ENCODE peak calls at places on chromosomes 5 and 9, in six cellular contexts. W, F, V, I, S and G are unnamed samples.

GRCh38 chr9:129584136-129584535 is 36.8 kb downstream of the C9orf50 start:
- DNase-seq in W (peak; percentile 82), F (peak; percentile 85), V (peak; percentile 76), I (no peak), S (peak; percentile 91), G (peak; percentile 65)

GRCh38 chr9:70261131-70261870 is 2.5 kb downstream of the SMC5 start:
- DNase-seq in W (no peak), F (no peak), V (no peak), I (no peak), S (no peak), G (no peak)

GRCh38 chr9:18595597-18595996 is 121.6 kb downstream of the ADAMTSL1 start:
- DNase-seq in W (no peak), F (no peak), V (no peak), I (no peak), S (no peak), G (no peak)

GRCh38 chr5:66960373-66961137 is 236.0 kb downstream of the CD180 start:
- DNase-seq in W (peak; percentile 23), F (no peak), V (no peak), I (no peak), S (no peak), G (no peak)

GRCh38 chr5:68182534-68182933 is 33.0 kb upstream of the PIK3R1 start:
- DNase-seq in W (no peak), F (no peak), V (no peak), I (no peak), S (no peak), G (no peak)

GRCh38 chr9:133944746-133945135 is 47.4 kb downstream of the VAV2 start:
- DNase-seq in W (no peak), F (no peak), V (no peak), I (no peak), S (no peak), G (no peak)

GRCh38 chr5:61023131-61023530 is 78.1 kb downstream of the NDUFAF2 start:
- DNase-seq in W (no peak), F (no peak), V (no peak), I (no peak), S (no peak), G (no peak)

GRCh38 chr5:181045316-181045715 is 5.2 kb downstream of the BTNL9 start:
- DNase-seq in W (no peak), F (no peak), V (no peak), I (no peak), S (peak; percentile 66), G (no peak)

GRCh38 chr5:84292000-84292642 is 92.6 kb downstream of the EDIL3 start:
- DNase-seq in W (no peak), F (no peak), V (no peak), I (no peak), S (no peak), G (no peak)

GRCh38 chr5:160369990-160370712 is at the start of gene C1QTNF2:
- DNase-seq in W (no peak), F (no peak), V (no peak), I (no peak), S (no peak), G (peak; percentile 15)

GRCh38 chr5:135445306-135445940 is 1.7 kb downstream of the DCANP1 start:
- DNase-seq in W (no peak), F (no peak), V (no peak), I (no peak), S (no peak), G (no peak)

GRCh38 chr9:75378036-75378435 is 289.7 kb downstream of the OSTF1 start:
- DNase-seq in W (no peak), F (no peak), V (no peak), I (no peak), S (no peak), G (no peak)

GRCh38 chr5:149358294-149358651 is 427 bp downstream of the PCYOX1L start:
- DNase-seq in W (no peak), F (no peak), V (no peak), I (no peak), S (no peak), G (no peak)

GRCh38 chr9:110027624-110028023 is 180.3 kb downstream of the C9orf152 start:
- DNase-seq in W (peak; percentile 79), F (no peak), V (no peak), I (no peak), S (no peak), G (no peak)

GRCh38 chr9:70218767-70219166 is 40.0 kb upstream of the SMC5 start:
- DNase-seq in W (no peak), F (no peak), V (no peak), I (no peak), S (no peak), G (no peak)

GRCh38 chr5:160727296-160727997 is 124.6 kb downstream of the ATP10B start:
- DNase-seq in W (no peak), F (no peak), V (no peak), I (no peak), S (no peak), G (no peak)

GRCh38 chr9:17905356-17906203 is 326.7 kb downstream of the SH3GL2 start:
- DNase-seq in W (no peak), F (no peak), V (no peak), I (no peak), S (no peak), G (no peak)

GRCh38 chr5:62534461-62535236 is 44.0 kb upstream of the LRRC70 start:
- DNase-seq in W (no peak), F (no peak), V (no peak), I (no peak), S (no peak), G (no peak)

GRCh38 chr5:179795863-179796833 is 2.4 kb downstream of the LTC4S start:
- DNase-seq in W (peak; percentile 63), F (no peak), V (peak; percentile 31), I (no peak), S (no peak), G (no peak)

GRCh38 chr9:124293712-124294504 is 36.2 kb downstream of the NEK6 start:
- DNase-seq in W (no peak), F (no peak), V (no peak), I (no peak), S (no peak), G (no peak)

GRCh38 chr9:14423816-14424261 is 109.9 kb upstream of the NFIB start:
- DNase-seq in W (no peak), F (no peak), V (no peak), I (no peak), S (no peak), G (peak; percentile 35)

GRCh38 chr9:19102181-19102630 is 498 bp downstream of the HAUS6 start:
- DNase-seq in W (peak; percentile 62), F (no peak), V (no peak), I (no peak), S (peak; percentile 34), G (no peak)

GRCh38 chr5:143217804-143218160 is 185.7 kb downstream of the NR3C1 start:
- DNase-seq in W (no peak), F (no peak), V (peak; percentile 68), I (no peak), S (no peak), G (no peak)

GRCh38 chr5:119131530-119132313 is 60.8 kb downstream of the DMXL1 start:
- DNase-seq in W (no peak), F (no peak), V (no peak), I (no peak), S (no peak), G (no peak)

GRCh38 chr9:4012446-4012845 is 287.4 kb downstream of the GLIS3 start:
- DNase-seq in W (no peak), F (no peak), V (no peak), I (no peak), S (no peak), G (no peak)

GRCh38 chr5:149581931-149582768 is 852 bp downstream of the ARHGEF37 start:
- DNase-seq in W (no peak), F (no peak), V (no peak), I (no peak), S (no peak), G (no peak)

GRCh38 chr5:44774279-44774880 is 34.4 kb upstream of the MRPS30 start:
- DNase-seq in W (peak; percentile 34), F (peak; percentile 38), V (no peak), I (no peak), S (peak; percentile 31), G (no peak)

GRCh38 chr9:131657031-131657377 is 82.9 kb downstream of the RAPGEF1 start:
- DNase-seq in W (no peak), F (no peak), V (no peak), I (no peak), S (no peak), G (no peak)
- H3K4me3 ChIP-seq in W (no peak overlapping the region), F (no peak overlapping the region), V (peak overlapping the region; percentile 47), I (no peak overlapping the region), S (no peak overlapping the region), G (no peak overlapping the region)

GRCh38 chr5:176536902-176537607 is at the start of gene RNF44:
- DNase-seq in W (peak; percentile 94), F (peak; percentile 94), V (peak; percentile 76), I (peak; percentile 91), S (peak; percentile 96), G (peak; percentile 91)

GRCh38 chr5:176540476-176540899 is 3.3 kb upstream of the RNF44 start:
- DNase-seq in W (no peak), F (no peak), V (no peak), I (no peak), S (no peak), G (no peak)

GRCh38 chr5:176537608-176538504 is 654 bp upstream of the RNF44 start:
- DNase-seq in W (peak; percentile 98), F (peak; percentile 99), V (peak; percentile 94), I (peak; percentile 98), S (peak; percentile 93), G (peak; percentile 94)

GRCh38 chr5:176538985-176539384 is 1.8 kb upstream of the RNF44 start:
- DNase-seq in W (no peak), F (no peak), V (no peak), I (no peak), S (no peak), G (no peak)

GRCh38 chr5:176538505-176538806 is 1.3 kb upstream of the RNF44 start:
- DNase-seq in W (no peak), F (no peak), V (no peak), I (no peak), S (no peak), G (no peak)
- H3K4me1 ChIP-seq in W (peaks cover 67% of the 10 kb centered on the region), F (peaks cover 48% of the 10 kb centered on the region), V (peaks cover 32% of the 10 kb centered on the region), I (peaks cover 32% of the 10 kb centered on the region), S (peaks cover 63% of the 10 kb centered on the region), G (peaks cover 20% of the 10 kb centered on the region)

GRCh38 chr9:97633859-97634485 is 351 bp downstream of the NCBP1 start:
- DNase-seq in W (peak; percentile 3), F (no peak), V (no peak), I (no peak), S (no peak), G (no peak)

GRCh38 chr9:97640290-97640689 is 6.7 kb downstream of the NCBP1 start:
- DNase-seq in W (peak; percentile 3), F (no peak), V (no peak), I (no peak), S (no peak), G (no peak)

GRCh38 chr9:97635026-97635425 is 1.4 kb downstream of the NCBP1 start:
- DNase-seq in W (no peak), F (no peak), V (no peak), I (no peak), S (no peak), G (no peak)

GRCh38 chr9:97636903-97637302 is 3.3 kb downstream of the NCBP1 start:
- DNase-seq in W (no peak), F (no peak), V (no peak), I (no peak), S (no peak), G (no peak)

GRCh38 chr9:97638666-97639065 is 5.0 kb downstream of the NCBP1 start:
- DNase-seq in W (peak; percentile 18), F (no peak), V (no peak), I (no peak), S (no peak), G (no peak)
- TF ChIP-seq ZNF274 in W (no peak), F (no peak), V (no peak), I (no peak), S (no peak), G (no peak)

GRCh38 chr9:135903358-135903656 is 4.0 kb downstream of the CAMSAP1 start:
- DNase-seq in W (no peak), F (no peak), V (no peak), I (no peak), S (no peak), G (no peak)
- H3K4me3 ChIP-seq in W (no peak overlapping the region), F (no peak overlapping the region), V (no peak overlapping the region), I (no peak overlapping the region), S (no peak overlapping the region), G (no peak overlapping the region)